ENCODE peak calls at places on chromosomes 4 and X, in seven cellular contexts. O is spleen, J is Peyer's patch, C is uterus, R is tibial nerve, X is IMR-90, D is transverse colon. W is an unnamed sample.

GRCh38 chr4:13659341-13660070 is 32.0 kb upstream of the BOD1L1 start:
- DNase-seq in O (no peak), J (no peak), C (no peak), R (no peak), X (no peak), D (no peak), W (no peak)

GRCh38 chr4:158778065-158778711 is 9.4 kb downstream of the FNIP2 start:
- DNase-seq in O (no peak), J (no peak), C (no peak), R (no peak), X (no peak), D (no peak), W (no peak)

GRCh38 chrX:50469206-50469605 is 1.4 kb downstream of the DGKK start:
- DNase-seq in O (no peak), J (no peak), C (no peak), R (no peak), X (no peak), D (no peak), W (no peak)

GRCh38 chr4:30245140-30245539 is 475.0 kb upstream of the PCDH7 start:
- DNase-seq in O (no peak), J (no peak), C (no peak), R (no peak), X (no peak), D (no peak), W (no peak)

GRCh38 chr4:161656525-161656924 is 507.3 kb downstream of the FSTL5 start:
- DNase-seq in O (no peak), J (no peak), C (no peak), R (no peak), X (no peak), D (no peak), W (no peak)

GRCh38 chr4:82450966-82451755 is 20.8 kb downstream of the ENOPH1 start:
- DNase-seq in O (no peak), J (no peak), C (no peak), R (no peak), X (no peak), D (no peak), W (no peak)

GRCh38 chr4:14524236-14524635 is 478.0 kb upstream of the CPEB2 start:
- DNase-seq in O (no peak), J (no peak), C (no peak), R (no peak), X (no peak), D (no peak), W (no peak)

GRCh38 chrX:31266172-31267076 is 194.6 kb upstream of the FTHL17 start:
- DNase-seq in O (peak; percentile 79), J (peak; percentile 46), C (peak; percentile 55), R (peak; percentile 29), X (no peak), D (peak; percentile 59), W (peak; percentile 75)

GRCh38 chr4:26873391-26874026 is 12.9 kb downstream of the STIM2 start:
- DNase-seq in O (peak; percentile 80), J (peak; percentile 48), C (no peak), R (no peak), X (no peak), D (no peak), W (no peak)

GRCh38 chrX:65406532-65406931 is 128.1 kb downstream of the LAS1L start:
- DNase-seq in O (peak; percentile 73), J (no peak), C (no peak), R (no peak), X (no peak), D (no peak), W (no peak)

GRCh38 chr4:152988721-152989553 is 52.8 kb downstream of the FHDC1 start:
- DNase-seq in O (no peak), J (no peak), C (no peak), R (no peak), X (no peak), D (peak; percentile 31), W (no peak)
- TF ChIP-seq POLR2A in O (no peak), J (peak; percentile 46), C (no peak), R (no peak), X (no peak), D (no peak), W (no peak)

GRCh38 chr4:1170805-1171305 is 1.5 kb downstream of the SPON2 start:
- DNase-seq in O (peak; percentile 77), J (no peak), C (no peak), R (no peak), X (no peak), D (no peak), W (peak; percentile 68)
- H3K36me3 ChIP-seq in O (no peaks in the 10 kb centered on the region), J (no peaks in the 10 kb centered on the region), C (no peaks in the 10 kb centered on the region), R (no peaks in the 10 kb centered on the region), X (peaks cover 22% of the 10 kb centered on the region), D (no peaks in the 10 kb centered on the region), W (no peaks in the 10 kb centered on the region)

DNA sequence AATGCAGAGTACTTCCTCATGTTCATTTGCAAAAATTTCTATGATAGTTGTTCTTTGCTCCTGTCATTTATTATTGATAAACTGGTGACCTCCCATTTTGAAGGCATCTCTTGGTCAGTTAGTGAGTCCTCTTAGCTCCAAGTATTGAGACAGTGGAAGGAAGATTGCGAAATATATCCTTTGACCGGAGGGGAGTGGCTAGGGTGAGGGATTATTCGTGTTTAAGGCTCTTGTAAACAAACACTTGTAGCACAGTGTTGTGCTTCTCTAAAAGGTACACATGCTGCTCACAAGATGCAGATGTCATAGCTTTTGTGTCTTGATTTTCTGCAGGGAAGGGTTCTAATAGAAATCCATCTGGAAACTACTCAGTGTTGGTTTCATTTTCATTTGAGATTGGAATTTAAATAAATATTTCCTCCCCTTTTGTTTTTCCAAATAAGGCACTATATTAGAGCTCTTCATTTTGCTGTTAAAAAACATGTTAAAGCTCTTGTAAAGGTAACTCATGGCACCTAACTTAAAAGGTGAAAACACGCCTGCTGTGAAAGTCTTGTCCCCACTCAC is 21.8 kb downstream of the TXLNG start:
- DNase-seq in O (no peak), J (no peak), C (no peak), R (no peak), X (peak; percentile 68), D (peak; percentile 20), W (no peak)
- H3K27ac ChIP-seq in O (peak overlapping the region; percentile 52), J (peak overlapping the region; percentile 22), C (peak overlapping the region; percentile 64), R (no peak overlapping the region), X (peak overlapping the region; percentile 76), D (peak overlapping the region; percentile 65), W (peak overlapping the region; percentile 63)

DNA sequence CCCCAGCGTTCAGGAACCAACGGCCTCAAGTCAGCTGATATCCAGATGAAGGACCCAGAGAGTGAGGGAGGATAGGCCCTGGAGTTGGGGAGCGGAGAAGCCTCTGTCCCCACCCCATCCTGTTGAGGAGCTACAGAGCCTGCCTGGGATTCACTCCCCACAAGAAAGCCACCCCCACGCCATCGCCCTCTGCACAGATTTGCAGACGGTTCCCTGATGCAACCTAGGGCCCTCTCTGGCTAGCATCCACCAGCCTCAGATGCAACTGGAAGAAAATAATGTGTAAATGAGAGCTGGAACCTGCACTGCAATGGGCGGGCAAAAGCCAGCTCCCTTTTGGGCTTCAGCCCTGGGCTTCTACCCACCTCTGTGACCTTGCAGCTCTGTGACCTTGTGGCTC is 185.6 kb downstream of the BCOR start:
- DNase-seq in O (no peak), J (no peak), C (no peak), R (no peak), X (no peak), D (no peak), W (no peak)
- TF ChIP-seq POLR2A in O (no peak), J (no peak), C (no peak), R (no peak), X (no peak), D (no peak), W (no peak)

GRCh38 chrX:13885591-13885990 is 68.7 kb upstream of the GPM6B start:
- DNase-seq in O (no peak), J (no peak), C (no peak), R (no peak), X (no peak), D (no peak), W (no peak)

GRCh38 chrX:13891367-13892146 is 74.7 kb upstream of the GPM6B start:
- DNase-seq in O (no peak), J (no peak), C (no peak), R (no peak), X (no peak), D (no peak), W (no peak)

GRCh38 chrX:13892856-13893255 is 76.0 kb upstream of the GPM6B start:
- DNase-seq in O (no peak), J (no peak), C (no peak), R (no peak), X (peak; percentile 12), D (no peak), W (no peak)

GRCh38 chrX:13890806-13891205 is 73.9 kb upstream of the GPM6B start:
- DNase-seq in O (no peak), J (no peak), C (no peak), R (no peak), X (no peak), D (no peak), W (no peak)

GRCh38 chrX:13888284-13888683 is 71.4 kb upstream of the GPM6B start:
- DNase-seq in O (no peak), J (no peak), C (no peak), R (no peak), X (no peak), D (no peak), W (no peak)
- H3K36me3 ChIP-seq in O (no peaks in the 10 kb centered on the region), J (no peaks in the 10 kb centered on the region), C (no peaks in the 10 kb centered on the region), R (no peaks in the 10 kb centered on the region), X (no peaks in the 10 kb centered on the region), D (no peaks in the 10 kb centered on the region), W (no peaks in the 10 kb centered on the region)

GRCh38 chrX:24471808-24472207 is 6.7 kb downstream of the PDK3 start:
- DNase-seq in O (no peak), J (no peak), C (no peak), R (no peak), X (no peak), D (no peak), W (no peak)
- H3K27ac ChIP-seq in O (no peak overlapping the region), J (no peak overlapping the region), C (no peak overlapping the region), R (no peak overlapping the region), X (no peak overlapping the region), D (no peak overlapping the region), W (no peak overlapping the region)

GRCh38 chr4:16155503-16156169 is 70.6 kb downstream of the TAPT1 start:
- DNase-seq in O (no peak), J (no peak), C (no peak), R (no peak), X (no peak), D (no peak), W (no peak)

GRCh38 chr4:16150716-16151115 is 66.9 kb upstream of the PROM1 start:
- DNase-seq in O (no peak), J (no peak), C (no peak), R (no peak), X (no peak), D (no peak), W (no peak)
- TF ChIP-seq POLR2A in O (no peak), J (no peak), C (no peak), R (no peak), X (no peak), D (no peak), W (no peak)

GRCh38 chr4:773214-773613 is 52.7 kb downstream of the CPLX1 start:
- DNase-seq in O (no peak), J (no peak), C (no peak), R (no peak), X (no peak), D (no peak), W (no peak)
- H3K36me3 ChIP-seq in O (no peaks in the 10 kb centered on the region), J (no peaks in the 10 kb centered on the region), C (no peaks in the 10 kb centered on the region), R (no peaks in the 10 kb centered on the region), X (peaks cover 51% of the 10 kb centered on the region), D (no peaks in the 10 kb centered on the region), W (peaks cover 9% of the 10 kb centered on the region)

DNA sequence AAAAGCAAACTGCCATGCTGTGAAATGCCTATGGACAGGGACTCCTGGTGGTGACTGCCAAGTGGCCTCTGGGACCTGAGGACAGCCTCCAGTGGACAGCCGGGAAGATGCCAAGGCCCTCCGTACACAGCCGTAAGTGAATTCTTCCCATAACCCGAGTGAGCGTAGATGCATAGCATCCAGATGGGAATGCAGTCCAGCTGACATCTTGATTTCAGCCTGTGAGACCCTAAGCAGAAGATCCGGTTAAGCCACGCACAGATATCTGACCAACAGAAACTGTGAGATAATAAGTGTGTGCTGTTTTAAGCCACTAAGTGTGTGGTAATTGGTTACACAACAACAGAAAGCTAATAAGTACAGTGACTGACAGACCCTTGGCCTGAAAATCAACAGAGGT is 55.9 kb downstream of the TMEM156 start:
- DNase-seq in O (no peak), J (no peak), C (no peak), R (no peak), X (no peak), D (no peak), W (no peak)
- H3K27ac ChIP-seq in O (no peak overlapping the region), J (no peak overlapping the region), C (no peak overlapping the region), R (no peak overlapping the region), X (no peak overlapping the region), D (no peak overlapping the region), W (no peak overlapping the region)